ENCODE peak calls at places on chromosomes 13 and 19, in six cellular contexts. F, G, D, N, B and R are unnamed samples.

GRCh38 chr13:64556391-64556790 is 2673.7 kb downstream of the PCDH9 start:
- DNase-seq in F (no peak), G (no peak), D (no peak), N (no peak), B (no peak), R (no peak)

GRCh38 chr13:76715043-76715442 is 171.2 kb downstream of the KCTD12 start:
- DNase-seq in F (no peak), G (no peak), D (no peak), N (no peak), B (no peak), R (no peak)

GRCh38 chr13:93758575-93758974 is 532.0 kb downstream of the GPC6 start:
- DNase-seq in F (no peak), G (peak), D (no peak), N (no peak), B (no peak), R (no peak)

GRCh38 chr13:74201530-74201929 is 67.3 kb upstream of the KLF12 start:
- DNase-seq in F (no peak), G (no peak), D (no peak), N (no peak), B (no peak), R (no peak)

GRCh38 chr19:51959791-51960190 is 26.8 kb downstream of the ZNF350 start:
- DNase-seq in F (no peak), G (no peak), D (no peak), N (no peak), B (no peak), R (no peak)

GRCh38 chr13:64675256-64675892 is 2554.8 kb downstream of the PCDH9 start:
- DNase-seq in F (no peak), G (peak), D (no peak), N (no peak), B (peak), R (no peak)

GRCh38 chr13:110625771-110626321 is 10.5 kb downstream of the NAXD start:
- DNase-seq in F (no peak), G (peak), D (no peak), N (peak), B (no peak), R (no peak)

GRCh38 chr13:80363890-80364503 is 23.1 kb upstream of the SPRY2 start:
- DNase-seq in F (no peak), G (peak), D (no peak), N (no peak), B (no peak), R (no peak)

GRCh38 chr13:36875955-36876354 is 44.1 kb downstream of the SMAD9 start:
- DNase-seq in F (no peak), G (no peak), D (no peak), N (no peak), B (no peak), R (no peak)

GRCh38 chr13:88074794-88075509 is 403.8 kb downstream of the SLITRK5 start:
- DNase-seq in F (no peak), G (no peak), D (no peak), N (no peak), B (no peak), R (no peak)

GRCh38 chr13:51681037-51681678 is 96.9 kb downstream of the WDFY2 start:
- DNase-seq in F (no peak), G (peak), D (no peak), N (no peak), B (peak), R (no peak)

GRCh38 chr19:9309974-9310446 is 372 bp upstream of the ZNF699 start:
- DNase-seq in F (peak), G (peak), D (peak), N (peak), B (no peak), R (peak)

GRCh38 chr13:62119739-62120700 is 704.4 kb upstream of the PCDH20 start:
- DNase-seq in F (no peak), G (peak), D (no peak), N (no peak), B (no peak), R (no peak)

GRCh38 chr13:112616586-112617381 is 28.8 kb upstream of the TUBGCP3 start:
- DNase-seq in F (no peak), G (peak), D (no peak), N (peak), B (no peak), R (no peak)

GRCh38 chr19:29551774-29552173 is 26.0 kb downstream of the VSTM2B start:
- DNase-seq in F (no peak), G (no peak), D (no peak), N (no peak), B (no peak), R (peak)

GRCh38 chr19:9848060-9848459 is 12.9 kb downstream of the PIN1 start:
- DNase-seq in F (no peak), G (peak), D (no peak), N (no peak), B (no peak), R (no peak)

GRCh38 chr19:35717665-35718344 is at the start of gene KMT2B:
- DNase-seq in F (no peak), G (peak), D (no peak), N (no peak), B (no peak), R (peak)

GRCh38 chr19:43464089-43464775 is 1.2 kb downstream of the LYPD3 start:
- DNase-seq in F (peak), G (no peak), D (peak), N (peak), B (no peak), R (no peak)

GRCh38 chr19:41431426-41432386 is 4.5 kb upstream of the B3GNT8 start:
- DNase-seq in F (no peak), G (no peak), D (no peak), N (no peak), B (no peak), R (no peak)

GRCh38 chr19:52099497-52100138 is 4.1 kb upstream of the ZNF841 start:
- DNase-seq in F (no peak), G (peak), D (no peak), N (no peak), B (no peak), R (no peak)

GRCh38 chr13:27362064-27362751 is 62.2 kb upstream of the GTF3A start:
- DNase-seq in F (peak), G (peak), D (peak), N (peak), B (peak), R (peak)

GRCh38 chr13:27796544-27797227 is 4.4 kb downstream of the GSX1 start:
- DNase-seq in F (no peak), G (no peak), D (no peak), N (no peak), B (no peak), R (no peak)

GRCh38 chr13:32381539-32381938 is 46.4 kb downstream of the N4BP2L1 start:
- DNase-seq in F (no peak), G (peak), D (no peak), N (no peak), B (no peak), R (no peak)

GRCh38 chr13:46672338-46673090 is 119.5 kb downstream of the LRCH1 start:
- DNase-seq in F (no peak), G (no peak), D (no peak), N (no peak), B (no peak), R (no peak)

GRCh38 chr19:45677351-45678230 is 9.6 kb downstream of the GIPR start:
- DNase-seq in F (peak), G (peak), D (peak), N (peak), B (no peak), R (no peak)

GRCh38 chr13:49165798-49166752 is 54.1 kb upstream of the MLNR start:
- DNase-seq in F (no peak), G (no peak), D (no peak), N (no peak), B (no peak), R (no peak)

GRCh38 chr13:49021953-49022352 is 46.2 kb downstream of the FNDC3A start:
- DNase-seq in F (no peak), G (peak), D (no peak), N (no peak), B (no peak), R (no peak)

GRCh38 chr19:50290011-50290410 is 39.2 kb downstream of the KCNC3 start:
- DNase-seq in F (no peak), G (no peak), D (no peak), N (no peak), B (no peak), R (no peak)

GRCh38 chr19:2720777-2721569 is at the start of gene DIRAS1:
- DNase-seq in F (no peak), G (no peak), D (no peak), N (no peak), B (no peak), R (no peak)

GRCh38 chr19:50377051-50377441 is 789 bp downstream of the NR1H2 start:
- DNase-seq in F (no peak), G (peak), D (no peak), N (peak), B (no peak), R (no peak)

GRCh38 chr19:39590265-39590664 is 12.1 kb upstream of the LGALS13 start:
- DNase-seq in F (no peak), G (no peak), D (no peak), N (no peak), B (no peak), R (no peak)

GRCh38 chr13:50842711-50843255 is 709 bp downstream of the DLEU7 start:
- DNase-seq in F (no peak), G (no peak), D (no peak), N (no peak), B (no peak), R (no peak)

GRCh38 chr13:20353973-20354372 is 121.9 kb upstream of the GJB6 start:
- DNase-seq in F (no peak), G (peak), D (no peak), N (no peak), B (no peak), R (no peak)

GRCh38 chr13:113209880-113210421 is 538 bp downstream of the CUL4A start:
- DNase-seq in F (no peak), G (peak), D (no peak), N (peak), B (no peak), R (peak)

GRCh38 chr19:37928527-37929286 is 21.7 kb downstream of the SIPA1L3 start:
- DNase-seq in F (no peak), G (no peak), D (no peak), N (no peak), B (no peak), R (no peak)

GRCh38 chr19:30686252-30686762 is 314.1 kb downstream of the ZNF536 start:
- DNase-seq in F (no peak), G (no peak), D (no peak), N (no peak), B (no peak), R (no peak)

DNA sequence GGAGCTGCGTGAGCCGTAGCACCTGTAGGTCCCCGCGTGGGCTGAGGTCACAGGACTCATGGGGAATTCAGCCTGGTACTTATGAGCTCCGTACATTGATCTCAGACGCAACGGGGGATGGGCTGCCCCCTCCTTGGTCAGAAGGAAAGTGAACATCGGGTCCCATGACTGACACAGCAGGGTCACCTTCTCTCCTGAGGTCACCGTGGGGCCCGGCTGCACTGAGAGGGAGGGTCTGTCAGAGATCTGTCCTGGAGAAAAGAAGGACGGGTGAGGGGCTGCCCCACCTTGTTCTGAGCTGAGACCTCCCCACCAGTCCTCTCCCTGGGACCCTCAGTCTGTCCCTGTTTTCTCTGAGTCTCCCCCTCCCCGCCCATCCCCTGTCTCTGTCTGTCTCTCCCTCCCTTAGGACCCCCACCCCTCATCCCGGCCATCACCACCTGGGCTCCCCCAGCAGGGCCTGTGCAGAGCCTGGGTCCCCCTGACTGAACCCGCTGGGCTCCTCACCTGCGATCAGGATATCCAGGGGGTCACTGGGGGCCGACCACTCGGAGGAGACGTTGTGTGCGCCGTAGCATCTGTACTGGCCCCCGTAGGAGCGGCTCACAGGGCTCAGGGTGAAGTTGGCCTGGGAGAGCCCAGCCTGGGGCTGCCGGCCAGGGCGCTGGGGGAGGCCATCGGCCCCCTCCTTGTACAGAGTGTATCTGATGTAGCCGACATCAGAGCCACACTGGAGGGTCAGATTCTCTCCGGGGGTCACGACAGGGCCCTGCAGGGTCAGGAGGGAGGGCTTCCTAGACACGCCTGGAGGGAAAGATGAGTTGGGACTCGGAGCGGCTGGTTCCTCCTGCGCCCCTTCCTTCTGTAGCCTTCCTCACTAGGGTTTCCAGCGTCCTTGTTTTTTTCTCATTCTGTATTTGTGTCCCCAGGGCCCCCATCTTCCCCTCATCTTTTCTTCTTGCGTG is 1.8 kb downstream of the LILRA4 start:
- DNase-seq in F (no peak), G (no peak), D (no peak), N (no peak), B (no peak), R (peak)
- H3K27ac ChIP-seq in F (no peak), G (no peak), D (no peak), N (no peak), B (no peak), R (no peak)

GRCh38 chr19:4640247-4641000 is 1.1 kb downstream of the TNFAIP8L1 start:
- DNase-seq in F (no peak), G (no peak), D (no peak), N (peak), B (no peak), R (no peak)

GRCh38 chr19:4638828-4639530 is at the start of gene TNFAIP8L1:
- DNase-seq in F (peak), G (peak), D (peak), N (peak), B (peak), R (peak)

GRCh38 chr19:4638330-4638729 is 986 bp upstream of the TNFAIP8L1 start:
- DNase-seq in F (no peak), G (no peak), D (no peak), N (no peak), B (no peak), R (no peak)

GRCh38 chr19:4641132-4641531 is 1.8 kb downstream of the TNFAIP8L1 start:
- DNase-seq in F (no peak), G (no peak), D (no peak), N (no peak), B (no peak), R (no peak)

DNA sequence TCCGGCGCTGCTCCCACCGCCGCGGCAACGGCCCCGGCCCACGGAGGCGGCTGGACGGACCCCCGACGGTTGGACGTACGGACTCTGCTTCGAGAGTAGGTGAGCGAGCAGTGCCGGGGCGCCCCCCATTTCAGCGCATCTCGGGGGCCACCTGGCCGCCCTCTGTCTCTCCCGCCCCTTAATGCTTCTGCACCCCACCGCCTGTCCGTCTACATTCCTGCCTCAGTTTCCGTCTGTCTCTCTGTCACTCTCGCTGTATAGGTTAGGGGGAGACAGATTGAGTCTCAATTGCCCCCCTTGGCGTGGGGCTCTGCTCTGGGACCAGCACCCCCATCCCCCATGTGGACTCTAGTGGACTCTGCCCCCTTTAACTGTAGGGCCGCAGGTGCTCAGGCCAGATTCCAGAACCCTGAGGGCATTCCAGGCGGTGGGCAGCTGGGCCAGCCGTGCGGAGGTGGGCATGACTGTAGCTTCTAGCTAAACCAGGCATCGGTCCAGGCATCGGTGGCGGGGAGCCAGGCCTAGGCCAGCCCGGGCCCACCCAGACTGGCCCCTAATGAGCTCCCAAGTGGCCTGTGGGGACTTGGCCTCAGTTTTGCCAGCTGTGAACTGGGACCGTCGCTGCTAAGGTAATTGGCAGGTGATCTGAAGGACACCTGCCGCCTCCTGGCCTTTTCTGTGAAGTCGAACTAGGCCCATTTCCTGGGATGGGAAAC is 373 bp downstream of the TNFAIP8L1 start:
- DNase-seq in F (no peak), G (no peak), D (no peak), N (peak), B (no peak), R (no peak)
- H3K27ac ChIP-seq in F (peak), G (no peak), D (peak), N (no peak), B (no peak), R (no peak)

DNA sequence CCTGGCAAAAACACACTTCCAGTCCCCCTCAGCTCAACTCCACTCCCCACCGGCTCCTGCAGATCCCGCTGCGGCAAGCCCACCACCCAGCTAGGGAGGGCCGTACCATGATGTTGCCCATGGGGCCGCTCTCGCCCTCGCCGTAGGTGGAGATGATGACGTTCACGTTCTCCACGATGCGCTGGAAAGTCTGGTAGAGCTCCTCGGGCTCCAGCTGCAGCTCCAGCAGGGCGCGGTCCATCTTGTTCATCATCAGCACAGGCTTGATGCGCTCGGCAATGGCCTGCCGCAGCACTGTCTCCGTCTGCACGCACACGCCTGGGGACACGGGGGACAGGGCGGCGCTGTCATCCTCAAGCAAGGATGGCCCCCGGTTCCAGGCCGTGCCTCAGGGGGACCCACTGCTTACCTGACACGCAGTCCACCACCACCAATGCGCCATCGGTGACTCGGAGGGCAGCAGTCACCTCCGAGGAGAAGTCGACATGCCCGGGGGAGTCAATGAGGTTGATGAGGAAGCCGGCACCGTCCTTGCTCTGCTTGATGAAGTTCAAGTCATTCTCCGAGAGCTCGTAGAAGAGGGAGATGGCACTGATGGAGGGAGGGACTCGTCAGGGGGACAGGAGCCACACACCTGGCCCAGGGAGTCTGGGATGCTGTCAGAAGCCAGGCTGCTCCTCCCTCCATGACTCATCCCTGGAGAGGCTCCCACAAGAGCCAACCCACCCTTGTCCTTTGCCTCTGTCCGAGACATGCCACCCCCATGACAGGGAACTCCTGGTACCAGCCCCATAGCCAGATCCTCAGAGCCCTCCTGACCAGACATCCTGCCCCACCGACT is 2.3 kb downstream of the EEF2 start:
- DNase-seq in F (no peak), G (peak), D (no peak), N (no peak), B (no peak), R (no peak)
- H3K27ac ChIP-seq in F (no peak), G (no peak), D (no peak), N (no peak), B (peak), R (peak)

GRCh38 chr19:1277061-1277460 is 1.7 kb downstream of the FAM174C start:
- DNase-seq in F (no peak), G (no peak), D (no peak), N (no peak), B (no peak), R (no peak)
- H3K27ac ChIP-seq in F (no peak), G (no peak), D (no peak), N (no peak), B (no peak), R (no peak)

GRCh38 chr19:47047931-47048399 is 459 bp downstream of the TMEM160 start:
- DNase-seq in F (peak), G (peak), D (peak), N (peak), B (peak), R (peak)

GRCh38 chr19:47045867-47046470 is 2.5 kb downstream of the TMEM160 start:
- DNase-seq in F (no peak), G (no peak), D (no peak), N (no peak), B (no peak), R (no peak)

GRCh38 chr19:47049307-47049700 is 880 bp upstream of the TMEM160 start:
- DNase-seq in F (no peak), G (peak), D (no peak), N (no peak), B (no peak), R (no peak)

GRCh38 chr19:47044946-47045866 is 3.2 kb downstream of the TMEM160 start:
- DNase-seq in F (no peak), G (no peak), D (no peak), N (no peak), B (no peak), R (no peak)

GRCh38 chr19:47047272-47047930 is 1.0 kb downstream of the TMEM160 start:
- DNase-seq in F (no peak), G (no peak), D (no peak), N (no peak), B (no peak), R (no peak)
- H3K27ac ChIP-seq in F (peak), G (no peak), D (peak), N (no peak), B (no peak), R (peak)

DNA sequence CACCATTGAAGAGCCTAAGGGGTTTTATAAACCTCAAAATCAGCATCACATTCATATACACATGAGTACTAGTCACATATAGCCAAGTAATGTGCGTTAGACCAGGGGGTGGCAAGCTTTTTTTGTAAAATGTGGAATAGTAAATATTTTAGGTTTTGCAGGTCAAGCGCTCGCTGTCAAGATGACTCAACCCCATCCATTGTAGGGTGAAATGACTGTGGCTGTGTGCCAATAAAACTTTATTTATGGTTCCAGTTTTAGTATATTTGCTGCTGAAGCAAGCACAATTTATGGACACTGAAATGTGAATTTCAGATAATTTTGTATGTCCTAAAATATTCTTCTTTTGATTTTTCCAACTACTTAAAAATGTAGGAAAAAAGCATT is 21.6 kb downstream of the RFX2 start:
- DNase-seq in F (no peak), G (peak), D (no peak), N (no peak), B (no peak), R (no peak)
- H3K27ac ChIP-seq in F (no peak), G (peak), D (peak), N (peak), B (no peak), R (peak)